ENCODE peak calls at places on chromosome 19, in four cellular contexts. One of them, this sample, is unnamed.

GRCh38 chr19:49142866-49143335 is 12.3 kb downstream of the HRC start:
- DNase-seq in nephron progenitor cell: peak
- DNase-seq in NCI-H1930: peak
- DNase-seq in brain microvascular endothelial cell: peak
- DNase-seq in this sample: peak

GRCh38 chr19:2613507-2614295 is 88.8 kb downstream of the GNG7 start:
- DNase-seq in nephron progenitor cell: peak
- DNase-seq in NCI-H1930: peak
- DNase-seq in brain microvascular endothelial cell: no peak
- DNase-seq in this sample: peak

GRCh38 chr19:1624458-1624857 is 19.2 kb upstream of the UQCR11 start:
- DNase-seq in nephron progenitor cell: peak
- DNase-seq in NCI-H1930: peak
- DNase-seq in brain microvascular endothelial cell: peak
- DNase-seq in this sample: peak

GRCh38 chr19:35554076-35554475 is 8.7 kb downstream of the TMEM147 start:
- DNase-seq in nephron progenitor cell: no peak
- DNase-seq in NCI-H1930: no peak
- DNase-seq in brain microvascular endothelial cell: no peak
- DNase-seq in this sample: no peak

GRCh38 chr19:4054471-4055208 is 12.1 kb downstream of the ZBTB7A start:
- DNase-seq in nephron progenitor cell: no peak
- DNase-seq in NCI-H1930: no peak
- DNase-seq in brain microvascular endothelial cell: no peak
- DNase-seq in this sample: no peak

GRCh38 chr19:33432408-33433170 is 59.1 kb downstream of the CEBPG start:
- DNase-seq in nephron progenitor cell: no peak
- DNase-seq in NCI-H1930: no peak
- DNase-seq in brain microvascular endothelial cell: no peak
- DNase-seq in this sample: no peak

GRCh38 chr19:41801682-41802317 is 5.4 kb downstream of the CEACAM3 start:
- DNase-seq in nephron progenitor cell: no peak
- DNase-seq in NCI-H1930: no peak
- DNase-seq in brain microvascular endothelial cell: no peak
- DNase-seq in this sample: no peak

GRCh38 chr19:54173951-54174817 is 1.2 kb upstream of the TMC4 start:
- DNase-seq in nephron progenitor cell: no peak
- DNase-seq in NCI-H1930: no peak
- DNase-seq in brain microvascular endothelial cell: no peak
- DNase-seq in this sample: no peak

GRCh38 chr19:1106841-1107654 is 3.3 kb downstream of the GPX4 start:
- DNase-seq in nephron progenitor cell: no peak
- DNase-seq in NCI-H1930: no peak
- DNase-seq in brain microvascular endothelial cell: no peak
- DNase-seq in this sample: no peak

GRCh38 chr19:2251577-2252480 is 2.7 kb downstream of the AMH start:
- DNase-seq in nephron progenitor cell: no peak
- DNase-seq in NCI-H1930: no peak
- DNase-seq in brain microvascular endothelial cell: no peak
- DNase-seq in this sample: no peak

GRCh38 chr19:41718761-41719160 is 10.3 kb downstream of the CEACAM5 start:
- DNase-seq in nephron progenitor cell: no peak
- DNase-seq in NCI-H1930: no peak
- DNase-seq in brain microvascular endothelial cell: no peak
- DNase-seq in this sample: no peak

GRCh38 chr19:43639507-43640423 is at the start of gene CADM4:
- DNase-seq in nephron progenitor cell: peak
- DNase-seq in NCI-H1930: peak
- DNase-seq in brain microvascular endothelial cell: no peak
- DNase-seq in this sample: peak

GRCh38 chr19:17107546-17108452 is 32.2 kb downstream of the MYO9B start:
- DNase-seq in nephron progenitor cell: peak
- DNase-seq in NCI-H1930: no peak
- DNase-seq in brain microvascular endothelial cell: peak
- DNase-seq in this sample: peak